ENCODE peak calls at places on chromosomes 7 and 10, in seven cellular contexts. V is brain microvascular endothelial cell; N is NCI-H1436; S is ovary; T is AG09309; I is left kidney; H is activated CD8-positive, alpha-beta memory T cell treated with anti-CD3 and anti-CD28 coated beads, Interleukin-2, amount 50 U/mL, for 48 hours. D is an unnamed sample.

GRCh38 chr10:132096223-132096622 is 30.5 kb downstream of the JAKMIP3 start:
- DNase-seq in I (no peak), T (no peak), S (no peak), V (peak), N (no peak), H (no peak), D (no peak)

GRCh38 chr10:31014146-31014880 is 17.4 kb downstream of the ZNF438 start:
- DNase-seq in S (no peak), N (no peak), H (no peak), V (no peak), T (no peak), I (no peak), D (no peak)

GRCh38 chr7:132049462-132050304 is 493.3 kb upstream of the PODXL start:
- DNase-seq in V (peak), S (no peak), T (no peak), N (no peak), H (peak), I (peak), D (no peak)

GRCh38 chr7:100806276-100806675 is 21.0 kb downstream of the EPHB4 start:
- DNase-seq in I (no peak), V (no peak), T (no peak), N (no peak), S (no peak), H (no peak), D (no peak)

GRCh38 chr7:12821746-12822145 is 134.3 kb downstream of the ARL4A start:
- DNase-seq in S (no peak), N (no peak), H (no peak), T (no peak), I (no peak), V (no peak), D (no peak)

GRCh38 chr7:151890355-151891004 is 13.6 kb upstream of the PRKAG2 start:
- DNase-seq in H (no peak), N (no peak), S (no peak), T (no peak), I (peak), V (no peak), D (no peak)

GRCh38 chr10:114375082-114375481 is 29.2 kb downstream of the AFAP1L2 start:
- DNase-seq in I (no peak), H (no peak), N (no peak), S (no peak), T (no peak), V (peak), D (no peak)

GRCh38 chr10:98664329-98665042 is 217.8 kb upstream of the HPS1 start:
- DNase-seq in H (peak), V (peak), T (no peak), S (no peak), I (peak), N (no peak), D (no peak)

GRCh38 chr7:102125127-102125561 is 161.5 kb upstream of the SH2B2 start:
- DNase-seq in N (no peak), S (peak), T (peak), I (no peak), H (no peak), V (peak), D (peak)

GRCh38 chr10:104822088-104822487 is 181.0 kb downstream of the SORCS3 start:
- DNase-seq in N (no peak), V (no peak), I (no peak), T (no peak), H (no peak), S (no peak), D (no peak)

GRCh38 chr10:103232772-103233488 is 12.8 kb upstream of the RPEL1 start:
- DNase-seq in H (no peak), T (no peak), S (no peak), I (no peak), N (no peak), V (peak), D (no peak)

GRCh38 chr7:67018940-67019339 is 22.3 kb downstream of the TYW1 start:
- DNase-seq in I (no peak), H (no peak), V (no peak), N (no peak), S (no peak), T (no peak), D (no peak)

GRCh38 chr7:33143996-33144718 is 14.8 kb downstream of the BBS9 start:
- DNase-seq in I (no peak), T (no peak), H (no peak), V (no peak), S (no peak), N (no peak), D (no peak)

GRCh38 chr10:89079991-89080390 is 89.4 kb downstream of the FAS start:
- DNase-seq in I (peak), T (no peak), H (no peak), S (no peak), V (no peak), N (no peak), D (no peak)

GRCh38 chr7:138697535-138698182 is 3.5 kb downstream of the SVOPL start:
- DNase-seq in N (no peak), I (no peak), V (no peak), T (no peak), S (no peak), H (no peak), D (no peak)

GRCh38 chr10:8768854-8769253 is 714.4 kb downstream of the GATA3 start:
- DNase-seq in H (no peak), N (no peak), I (peak), T (no peak), S (no peak), V (no peak), D (no peak)

GRCh38 chr10:112912441-112912911 is 37.6 kb upstream of the TCF7L2 start:
- DNase-seq in H (no peak), S (no peak), N (no peak), I (peak), T (no peak), V (no peak), D (no peak)

GRCh38 chr10:67608001-67608400 is 88.0 kb downstream of the CTNNA3 start:
- DNase-seq in N (no peak), V (no peak), T (no peak), I (no peak), S (no peak), H (no peak), D (no peak)

GRCh38 chr10:98403812-98404504 is 11.0 kb downstream of the PYROXD2 start:
- DNase-seq in T (no peak), V (no peak), I (no peak), N (peak), S (no peak), H (no peak), D (no peak)

GRCh38 chr10:788796-789748 is 99.6 kb upstream of the DIP2C start:
- DNase-seq in V (peak), H (peak), I (peak), S (peak), N (no peak), T (no peak), D (peak)

GRCh38 chr10:110474017-110474416 is 23.7 kb upstream of the DUSP5 start:
- DNase-seq in V (no peak), S (no peak), H (no peak), T (no peak), I (no peak), N (no peak), D (no peak)

D was measured in retina.